ENCODE peak calls at places on chromosomes 12 and 14, in five cellular contexts. K is RPMI8226; C is MCF 10A; X is CD4-positive, CD25-positive, alpha-beta regulatory T cell; W is LHCN-M2. O is an unnamed sample.

GRCh38 chr12:72471806-72472205 is 199.6 kb downstream of the TRHDE start:
- DNase-seq in K (no peak), C (no peak), X (no peak), W (no peak), O (no peak)

GRCh38 chr12:4960030-4960429 is 50.3 kb downstream of the KCNA1 start:
- DNase-seq in K (peak; percentile 28), C (no peak), X (no peak), W (no peak), O (no peak)

GRCh38 chr14:94305620-94306019 is 12.6 kb upstream of the SERPINA10 start:
- DNase-seq in K (no peak), C (no peak), X (no peak), W (no peak), O (no peak)

GRCh38 chr14:91286530-91286937 is 42.0 kb upstream of the GPR68 start:
- DNase-seq in K (peak; percentile 60), C (peak; percentile 83), X (peak; percentile 73), W (peak; percentile 60), O (no peak)

GRCh38 chr12:48767521-48767920 is 21.4 kb downstream of the ADCY6 start:
- DNase-seq in K (no peak), C (no peak), X (no peak), W (no peak), O (no peak)

GRCh38 chr12:109165599-109165998 is 49.2 kb downstream of the ACACB start:
- DNase-seq in K (no peak), C (peak; percentile 18), X (no peak), W (no peak), O (no peak)

GRCh38 chr12:62813031-62813829 is 121.7 kb downstream of the PPM1H start:
- DNase-seq in K (peak; percentile 70), C (peak; percentile 76), X (no peak), W (peak; percentile 72), O (peak; percentile 71)

GRCh38 chr14:105204206-105204930 is 23.3 kb upstream of the NUDT14 start:
- DNase-seq in K (peak; percentile 61), C (peak; percentile 72), X (no peak), W (no peak), O (no peak)

GRCh38 chr12:131445184-131445974 is 265.5 kb upstream of the SFSWAP start:
- DNase-seq in K (no peak), C (no peak), X (no peak), W (no peak), O (no peak)

GRCh38 chr14:24317141-24317927 is 6.0 kb downstream of the LTB4R start:
- DNase-seq in K (no peak), C (peak; percentile 77), X (no peak), W (peak; percentile 52), O (no peak)

GRCh38 chr14:50335389-50335788 is 23.3 kb downstream of the DMAC2L start:
- DNase-seq in K (no peak), C (no peak), X (no peak), W (peak; percentile 74), O (no peak)

GRCh38 chr14:36478782-36479181 is 41.2 kb downstream of the NKX2-1 start:
- DNase-seq in K (no peak), C (peak; percentile 39), X (no peak), W (peak; percentile 36), O (no peak)

GRCh38 chr12:94174576-94174975 is 26.2 kb downstream of the PLXNC1 start:
- DNase-seq in K (no peak), C (no peak), X (no peak), W (no peak), O (peak; percentile 76)

GRCh38 chr12:111304642-111305071 is 64.2 kb downstream of the PHETA1 start:
- DNase-seq in K (peak; percentile 53), C (no peak), X (no peak), W (peak; percentile 15), O (no peak)

GRCh38 chr14:51715250-51715649 is 63.5 kb downstream of the FRMD6 start:
- DNase-seq in K (no peak), C (no peak), X (no peak), W (no peak), O (no peak)

GRCh38 chr12:74337951-74338350 is 199.7 kb upstream of the ATXN7L3B start:
- DNase-seq in K (no peak), C (peak; percentile 67), X (no peak), W (peak; percentile 76), O (no peak)

GRCh38 chr12:105742567-105742874 is 396.2 kb downstream of the NUAK1 start:
- DNase-seq in K (no peak), C (no peak), X (no peak), W (no peak), O (no peak)

GRCh38 chr14:102666635-102667034 is 74.2 kb downstream of the RCOR1 start:
- DNase-seq in K (no peak), C (no peak), X (no peak), W (no peak), O (no peak)

GRCh38 chr12:19533567-19533966 is 94.3 kb downstream of the AEBP2 start:
- DNase-seq in K (no peak), C (no peak), X (no peak), W (no peak), O (no peak)